ENCODE peak calls at places on chromosomes 13 and 19, in five cellular contexts. M is tibial nerve, O is adrenal gland, A is A549, D is astrocyte. W is an unnamed sample. For H3K4me1, the result is how much of the 10 kb centered on the place peaks cover.

GRCh38 chr19:38155453-38155852 is 68.6 kb downstream of the DPF1 start:
- DNase-seq in M (no peak), O (no peak), A (peak), D (no peak), W (no peak)

GRCh38 chr19:10760268-10760944 is 42.5 kb downstream of the DNM2 start:
- DNase-seq in M (no peak), O (no peak), A (no peak), D (peak), W (no peak)

GRCh38 chr19:52689804-52690394 is 44.9 kb downstream of the ZNF611 start:
- DNase-seq in M (peak), O (peak), A (no peak), D (no peak), W (no peak)

GRCh38 chr19:35045667-35046300 is 4.3 kb downstream of the HPN start:
- DNase-seq in M (no peak), O (no peak), A (peak), D (no peak), W (no peak)

GRCh38 chr19:53328967-53329366 is 4.6 kb upstream of the ZNF845 start:
- DNase-seq in M (no peak), O (peak), A (no peak), D (no peak), W (no peak)

GRCh38 chr19:35143231-35143715 is at the start of gene FXYD7:
- DNase-seq in M (no peak), O (no peak), A (no peak), D (no peak), W (no peak)

GRCh38 chr19:19602136-19602712 is 16.3 kb downstream of the PBX4 start:
- DNase-seq in M (no peak), O (no peak), A (no peak), D (no peak), W (no peak)

GRCh38 chr13:94311893-94312292 is 167.6 kb downstream of the DCT start:
- DNase-seq in M (no peak), O (no peak), A (no peak), D (no peak), W (no peak)

GRCh38 chr13:56659041-56659471 is 481.7 kb upstream of the PRR20A start:
- DNase-seq in M (no peak), O (no peak), A (no peak), D (no peak), W (no peak)

GRCh38 chr13:105904034-105904742 is 631.3 kb downstream of the EFNB2 start:
- DNase-seq in M (no peak), O (no peak), A (no peak), D (no peak), W (no peak)

GRCh38 chr19:11451942-11452813 is 16.7 kb downstream of the PRKCSH start:
- DNase-seq in M (no peak), O (no peak), A (no peak), D (no peak), W (no peak)

GRCh38 chr13:91359071-91359470 is 11.6 kb downstream of the MIR17HG start:
- DNase-seq in M (no peak), O (no peak), A (no peak), D (no peak), W (no peak)

DNA sequence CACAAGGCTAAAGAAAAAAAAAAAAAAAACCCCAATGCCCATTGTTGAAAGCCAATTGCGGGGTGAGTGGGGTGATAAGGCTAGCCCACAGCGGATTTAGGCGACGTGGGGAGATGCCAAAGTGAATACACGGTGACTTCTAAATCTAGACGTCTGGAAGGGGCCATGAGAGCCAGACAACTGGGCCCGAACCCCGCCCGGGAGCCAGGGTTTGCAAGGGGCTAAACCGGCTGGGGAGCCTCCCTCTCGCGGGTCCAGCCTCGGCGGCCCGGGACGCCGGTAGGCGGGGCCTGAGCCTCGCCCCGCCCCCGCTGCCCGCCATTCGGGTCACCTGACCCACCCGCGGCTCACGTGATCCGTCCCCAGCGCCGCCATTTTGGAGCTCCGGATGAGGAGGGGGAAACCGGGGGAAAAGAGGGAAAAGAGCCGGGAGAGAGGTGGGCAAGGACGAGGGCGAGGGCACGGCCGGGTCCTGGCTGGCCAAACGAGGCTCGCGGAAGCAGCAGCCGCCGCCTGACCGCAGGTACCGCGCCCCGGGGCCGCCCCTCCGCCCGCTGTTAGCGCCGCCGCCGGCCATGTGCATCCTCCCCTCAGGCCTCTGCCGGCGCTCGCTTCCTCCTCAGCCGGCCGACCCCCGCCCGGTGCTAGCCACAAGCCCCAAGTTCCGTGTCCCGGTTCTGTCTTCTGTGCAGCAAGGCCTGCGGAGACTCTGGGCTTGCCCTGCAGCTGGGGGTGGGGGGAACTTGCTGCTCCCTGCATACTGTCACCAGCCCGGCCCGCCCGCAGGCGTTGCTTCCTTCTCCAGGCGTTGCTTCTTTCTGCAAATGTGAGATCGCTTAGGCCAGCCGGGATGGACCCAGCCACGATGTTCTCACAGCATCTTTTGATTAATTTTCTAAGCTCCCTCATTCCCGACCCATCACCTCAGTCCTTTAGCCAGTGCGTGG is at the start of gene ZNF507:
- DNase-seq in M (peak), O (peak), A (peak), D (peak), W (peak)
- H3K27ac ChIP-seq in M (peak), O (peak), A (peak), D (peak), W (no peak)

DNA sequence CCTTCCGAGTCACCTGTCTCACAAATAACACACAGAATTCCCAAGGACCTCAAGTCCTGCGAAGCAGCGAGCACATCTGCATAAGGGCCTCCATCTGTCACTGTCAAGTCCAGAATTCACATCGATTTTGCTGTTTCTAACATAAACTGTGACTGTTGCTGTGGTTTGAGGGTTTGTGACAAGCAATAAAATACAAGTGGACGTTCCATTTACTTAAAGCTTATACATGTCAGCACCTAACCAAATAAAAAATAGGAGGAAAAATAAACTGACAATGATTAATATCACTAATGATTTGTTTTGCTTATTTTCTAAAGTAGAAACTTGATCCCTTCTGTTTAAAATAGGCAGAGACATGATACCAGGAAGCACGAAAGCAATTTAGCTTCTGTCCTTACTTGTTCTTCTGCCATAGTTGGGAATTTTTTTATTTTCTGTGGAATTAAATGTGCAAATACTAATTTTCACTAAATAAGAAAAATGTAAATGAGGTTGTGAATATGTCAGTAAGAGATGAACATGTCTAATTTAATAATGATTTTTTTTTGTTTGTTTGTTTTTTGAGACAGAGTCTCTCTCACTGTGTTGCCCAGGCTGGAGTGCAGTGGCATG is 279.1 kb downstream of the FGF9 start:
- DNase-seq in M (no peak), O (no peak), A (no peak), D (no peak), W (no peak)
- H3K4me1 ChIP-seq in M (under half), O (under half), A (under half), D (under half), W (under half)

DNA sequence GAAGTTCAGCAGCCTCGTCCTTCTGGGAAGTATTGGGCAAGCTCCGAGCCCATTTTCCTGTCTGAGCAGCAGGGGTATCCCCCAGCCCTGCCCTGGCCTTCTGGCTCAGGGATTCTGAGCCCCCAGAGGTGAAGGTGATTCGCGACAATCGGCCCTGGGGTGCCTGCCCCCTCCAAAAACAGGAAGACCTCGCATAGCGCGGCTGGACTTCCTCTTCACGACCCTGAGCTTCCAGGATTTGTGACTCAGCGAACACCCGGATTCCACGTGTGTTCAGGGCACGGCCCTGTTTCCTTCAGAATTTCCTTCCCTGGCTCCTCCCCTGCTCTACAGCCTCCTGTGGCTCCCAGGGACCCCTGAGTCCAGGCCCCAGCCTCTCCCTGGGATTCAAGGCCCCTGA is at the start of gene SEMA6B:
- DNase-seq in M (no peak), O (peak), A (no peak), D (no peak), W (no peak)
- H3K4me3 ChIP-seq in M (peak), O (no peak), A (no peak), D (no peak), W (no peak)

GRCh38 chr13:75978815-75979214 is 342.7 kb downstream of the LMO7 start:
- DNase-seq in M (no peak), O (no peak), A (no peak), D (no peak), W (no peak)
- H3K27ac ChIP-seq in M (no peak), O (no peak), A (no peak), D (no peak), W (no peak)

GRCh38 chr13:40910324-40911050 is 108.6 kb downstream of the ELF1 start:
- DNase-seq in M (no peak), O (no peak), A (no peak), D (peak), W (no peak)

GRCh38 chr13:40916207-40916998 is 102.7 kb downstream of the ELF1 start:
- DNase-seq in M (no peak), O (no peak), A (no peak), D (peak), W (no peak)

GRCh38 chr13:40911341-40911740 is 107.8 kb downstream of the ELF1 start:
- DNase-seq in M (no peak), O (no peak), A (no peak), D (no peak), W (no peak)
- H3K4me1 ChIP-seq in M (under half), O (under half), A (under half), D (under half), W (under half)